ENCODE peak calls at places on chromosomes 4 and X, in four cellular contexts. One of them, this sample, is unnamed.
A peak's percentile ranks its signal among the peaks of the same experiment; 100 is the strongest.

GRCh38 chr4:124212835-124213640 is 499.5 kb downstream of the ANKRD50 start:
- DNase-seq in A549: no peak
- DNase-seq in K562: no peak
- DNase-seq in HepG2: no peak
- DNase-seq in this sample: peak; percentile 62

GRCh38 chr4:129804458-129804981 is 708.6 kb downstream of the C4orf33 start:
- DNase-seq in A549: no peak
- DNase-seq in K562: no peak
- DNase-seq in HepG2: no peak
- DNase-seq in this sample: no peak

GRCh38 chr4:3337811-3338210 is 45.0 kb downstream of the RGS12 start:
- DNase-seq in A549: no peak
- DNase-seq in K562: no peak
- DNase-seq in HepG2: no peak
- DNase-seq in this sample: peak; percentile 51

GRCh38 chr4:173529505-173530325 is at the start of gene HAND2:
- DNase-seq in A549: peak; percentile 52
- DNase-seq in K562: peak; percentile 38
- DNase-seq in HepG2: no peak
- DNase-seq in this sample: no peak

GRCh38 chrX:39678914-39679313 is 418.8 kb downstream of the BCOR start:
- DNase-seq in A549: no peak
- DNase-seq in K562: peak; percentile 30
- DNase-seq in HepG2: no peak
- DNase-seq in this sample: no peak

GRCh38 chr4:114399085-114399484 is 199.5 kb upstream of the UGT8 start:
- DNase-seq in A549: no peak
- DNase-seq in K562: no peak
- DNase-seq in HepG2: no peak
- DNase-seq in this sample: no peak

GRCh38 chr4:40423735-40424134 is 88.6 kb downstream of the CHRNA9 start:
- DNase-seq in A549: peak; percentile 43
- DNase-seq in K562: no peak
- DNase-seq in HepG2: no peak
- DNase-seq in this sample: no peak

GRCh38 chr4:51998837-51999236 is 21.3 kb downstream of the LRRC66 start:
- DNase-seq in A549: no peak
- DNase-seq in K562: no peak
- DNase-seq in HepG2: no peak
- DNase-seq in this sample: no peak

GRCh38 chrX:41922125-41922521 is 1.2 kb downstream of the CASK start:
- DNase-seq in A549: no peak
- DNase-seq in K562: no peak
- DNase-seq in HepG2: no peak
- DNase-seq in this sample: peak; percentile 33

GRCh38 chrX:77450415-77450814 is 3.2 kb downstream of the FGF16 start:
- DNase-seq in A549: no peak
- DNase-seq in K562: no peak
- DNase-seq in HepG2: no peak
- DNase-seq in this sample: no peak

GRCh38 chr4:1961563-1961962 is 47.2 kb downstream of the NELFA start:
- DNase-seq in A549: no peak
- DNase-seq in K562: no peak
- DNase-seq in HepG2: no peak
- DNase-seq in this sample: no peak

GRCh38 chr4:48688953-48689352 is 91.1 kb downstream of the FRYL start:
- DNase-seq in A549: no peak
- DNase-seq in K562: no peak
- DNase-seq in HepG2: no peak
- DNase-seq in this sample: no peak

GRCh38 chr4:181962321-181962720 is 280.9 kb upstream of the TENM3 start:
- DNase-seq in A549: no peak
- DNase-seq in K562: no peak
- DNase-seq in HepG2: no peak
- DNase-seq in this sample: no peak

GRCh38 chr4:175369087-175369486 is 443.0 kb downstream of the GPM6A start:
- DNase-seq in A549: no peak
- DNase-seq in K562: no peak
- DNase-seq in HepG2: no peak
- DNase-seq in this sample: no peak

GRCh38 chr4:17781831-17782287 is 438 bp upstream of the FAM184B start:
- DNase-seq in A549: no peak
- DNase-seq in K562: no peak
- DNase-seq in HepG2: no peak
- DNase-seq in this sample: no peak

GRCh38 chrX:40281341-40282005 is 183.7 kb upstream of the BCOR start:
- DNase-seq in A549: no peak
- DNase-seq in K562: no peak
- DNase-seq in HepG2: no peak
- DNase-seq in this sample: no peak

GRCh38 chr4:162685401-162685800 is 481.3 kb downstream of the NAF1 start:
- DNase-seq in A549: no peak
- DNase-seq in K562: no peak
- DNase-seq in HepG2: no peak
- DNase-seq in this sample: no peak

GRCh38 chrX:149567621-149568417 is 18.1 kb upstream of the HSFX3 start:
- DNase-seq in A549: no peak
- DNase-seq in K562: no peak
- DNase-seq in HepG2: no peak
- DNase-seq in this sample: no peak

GRCh38 chrX:16745659-16746058 is 26.2 kb downstream of the SYAP1 start:
- DNase-seq in A549: no peak
- DNase-seq in K562: no peak
- DNase-seq in HepG2: peak; percentile 73
- DNase-seq in this sample: no peak

GRCh38 chrX:1308476-1308875 is 28.1 kb upstream of the IL3RA start:
- DNase-seq in A549: no peak
- DNase-seq in K562: no peak
- DNase-seq in HepG2: no peak
- DNase-seq in this sample: no peak

GRCh38 chr4:1033840-1034551 is 22.6 kb downstream of the FGFRL1 start:
- DNase-seq in A549: no peak
- DNase-seq in K562: no peak
- DNase-seq in HepG2: no peak
- DNase-seq in this sample: peak; percentile 39

GRCh38 chrX:25976683-25977310 is 161.3 kb upstream of the MAGEB18 start:
- DNase-seq in A549: no peak
- DNase-seq in K562: no peak
- DNase-seq in HepG2: no peak
- DNase-seq in this sample: no peak

GRCh38 chrX:14934423-14934822 is 61.2 kb downstream of the MOSPD2 start:
- DNase-seq in A549: no peak
- DNase-seq in K562: no peak
- DNase-seq in HepG2: no peak
- DNase-seq in this sample: no peak

GRCh38 chrX:115582035-115582870 is 21.3 kb downstream of the PLS3 start:
- DNase-seq in A549: no peak
- DNase-seq in K562: no peak
- DNase-seq in HepG2: no peak
- DNase-seq in this sample: no peak

GRCh38 chr4:76219299-76220055 is 5.9 kb upstream of the SCARB2 start:
- DNase-seq in A549: peak; percentile 23
- DNase-seq in K562: no peak
- DNase-seq in HepG2: peak; percentile 62
- DNase-seq in this sample: no peak

GRCh38 chrX:19593684-19594083 is 78.4 kb upstream of the MAP3K15 start:
- DNase-seq in A549: peak; percentile 36
- DNase-seq in K562: no peak
- DNase-seq in HepG2: peak; percentile 9
- DNase-seq in this sample: peak; percentile 52

GRCh38 chrX:15464704-15465103 is 28.4 kb downstream of the PIR start:
- DNase-seq in A549: no peak
- DNase-seq in K562: no peak
- DNase-seq in HepG2: no peak
- DNase-seq in this sample: no peak

GRCh38 chr4:156420557-156420956 is 466.9 kb upstream of the CTSO start:
- DNase-seq in A549: no peak
- DNase-seq in K562: no peak
- DNase-seq in HepG2: no peak
- DNase-seq in this sample: no peak

GRCh38 chrX:154731881-154732280 is 19.0 kb downstream of the GAB3 start:
- DNase-seq in A549: no peak
- DNase-seq in K562: no peak
- DNase-seq in HepG2: no peak
- DNase-seq in this sample: no peak

GRCh38 chr4:142519342-142519741 is 326.8 kb downstream of the INPP4B start:
- DNase-seq in A549: peak; percentile 37
- DNase-seq in K562: no peak
- DNase-seq in HepG2: no peak
- DNase-seq in this sample: no peak

GRCh38 chr4:100935090-100935489 is 412.2 kb downstream of the PPP3CA start:
- DNase-seq in A549: peak; percentile 35
- DNase-seq in K562: no peak
- DNase-seq in HepG2: no peak
- DNase-seq in this sample: peak; percentile 31

GRCh38 chrX:41737065-41737464 is 13.1 kb downstream of the GPR82 start:
- DNase-seq in A549: no peak
- DNase-seq in K562: peak; percentile 9
- DNase-seq in HepG2: no peak
- DNase-seq in this sample: no peak

GRCh38 chr4:158410272-158410671 is 111.4 kb upstream of the RXFP1 start:
- DNase-seq in A549: peak; percentile 24
- DNase-seq in K562: no peak
- DNase-seq in HepG2: no peak
- DNase-seq in this sample: peak; percentile 23

GRCh38 chr4:29581469-29581868 is 1138.7 kb upstream of the PCDH7 start:
- DNase-seq in A549: no peak
- DNase-seq in K562: no peak
- DNase-seq in HepG2: no peak
- DNase-seq in this sample: peak; percentile 30

GRCh38 chr4:71262161-71262560 is 76.7 kb upstream of the SLC4A4 start:
- DNase-seq in A549: no peak
- DNase-seq in K562: no peak
- DNase-seq in HepG2: no peak
- DNase-seq in this sample: no peak

GRCh38 chr4:123869517-123870282 is 473.1 kb downstream of the SPRY1 start:
- DNase-seq in A549: no peak
- DNase-seq in K562: no peak
- DNase-seq in HepG2: no peak
- DNase-seq in this sample: no peak

GRCh38 chrX:19563746-19564145 is 48.4 kb upstream of the MAP3K15 start:
- DNase-seq in A549: no peak
- DNase-seq in K562: no peak
- DNase-seq in HepG2: no peak
- DNase-seq in this sample: no peak

GRCh38 chr4:67883902-67884301 is at the start of gene TMPRSS11D:
- DNase-seq in A549: no peak
- DNase-seq in K562: no peak
- DNase-seq in HepG2: no peak
- DNase-seq in this sample: no peak
- TF ChIP-seq MYC in A549: no peak
- TF ChIP-seq MYC in K562: no peak
- TF ChIP-seq MYC in HepG2: no peak
- TF ChIP-seq MYC in this sample: no peak

GRCh38 chrX:30865020-30865419 is 24.0 kb downstream of the TAB3 start:
- DNase-seq in A549: peak; percentile 26
- DNase-seq in K562: peak; percentile 30
- DNase-seq in HepG2: peak; percentile 21
- DNase-seq in this sample: no peak
- TF ChIP-seq JUN in A549: no peak
- TF ChIP-seq JUN in K562: no peak
- TF ChIP-seq JUN in HepG2: no peak
- TF ChIP-seq JUN in this sample: no peak

DNA sequence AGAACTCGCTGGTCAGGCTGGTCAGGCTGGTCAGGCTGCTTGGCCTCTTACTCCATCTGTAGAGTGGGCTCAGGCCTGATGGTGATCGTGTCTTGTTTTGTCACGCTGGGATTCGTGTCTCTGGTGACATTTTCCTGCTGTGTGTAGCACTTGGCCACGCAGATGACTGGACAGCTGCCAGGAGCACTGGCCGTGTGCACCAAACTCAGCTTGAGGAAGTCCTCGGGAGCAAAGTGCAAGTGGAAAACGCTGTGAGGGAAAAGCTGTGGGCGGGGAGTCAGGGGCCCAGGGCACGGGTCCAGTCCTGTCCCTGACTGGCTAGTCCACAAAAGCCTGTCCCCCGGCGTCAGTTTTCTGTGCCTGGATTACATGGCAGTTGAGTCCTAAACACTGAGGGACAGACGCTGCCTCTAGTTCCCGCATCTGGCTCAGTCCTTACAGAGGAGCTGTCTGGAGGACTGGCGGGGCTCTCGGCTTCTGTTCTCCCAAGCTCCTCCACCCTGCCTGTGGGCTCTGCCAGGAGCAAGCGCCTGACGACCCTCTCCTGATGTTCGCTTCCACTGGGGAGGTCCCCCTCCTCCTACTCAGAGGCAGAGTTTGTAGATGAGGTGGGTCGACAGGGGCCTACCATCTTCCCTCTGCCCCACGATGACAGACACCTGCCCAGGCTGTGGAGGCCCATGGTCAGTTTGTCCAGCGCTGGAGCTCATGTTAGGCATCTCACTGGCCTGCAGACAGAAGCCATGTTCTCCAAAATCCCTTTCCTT is 35.9 kb upstream of the GRPEL1 start:
- DNase-seq in A549: peak; percentile 51
- DNase-seq in K562: no peak
- DNase-seq in HepG2: peak; percentile 86
- DNase-seq in this sample: peak; percentile 52
- TF ChIP-seq MYC in A549: no peak
- TF ChIP-seq MYC in K562: no peak
- TF ChIP-seq MYC in HepG2: peak; percentile 72
- TF ChIP-seq MYC in this sample: no peak

DNA sequence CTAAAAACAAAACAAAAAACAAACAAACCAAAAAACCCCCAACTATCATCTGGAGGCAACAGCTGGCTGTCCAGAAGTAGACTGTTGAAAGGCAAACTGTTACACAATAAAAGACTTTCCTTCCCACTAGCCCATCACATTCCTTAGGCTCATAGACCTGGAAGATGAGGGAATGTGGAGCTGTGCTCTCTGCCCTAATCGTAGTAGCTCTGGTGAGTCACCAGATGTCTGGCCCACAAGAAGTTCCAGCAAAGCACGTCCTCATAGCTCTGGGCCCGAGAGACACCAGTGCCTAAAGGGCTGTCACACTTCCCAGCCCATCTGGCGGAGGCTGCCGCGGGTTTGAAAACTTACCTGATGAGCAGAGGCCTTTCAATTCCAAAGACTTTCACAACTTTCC is 81.7 kb upstream of the STOX2 start:
- DNase-seq in A549: peak; percentile 31
- DNase-seq in K562: no peak
- DNase-seq in HepG2: no peak
- DNase-seq in this sample: no peak
- TF ChIP-seq JUN in A549: no peak
- TF ChIP-seq JUN in K562: no peak
- TF ChIP-seq JUN in HepG2: no peak
- TF ChIP-seq JUN in this sample: no peak

DNA sequence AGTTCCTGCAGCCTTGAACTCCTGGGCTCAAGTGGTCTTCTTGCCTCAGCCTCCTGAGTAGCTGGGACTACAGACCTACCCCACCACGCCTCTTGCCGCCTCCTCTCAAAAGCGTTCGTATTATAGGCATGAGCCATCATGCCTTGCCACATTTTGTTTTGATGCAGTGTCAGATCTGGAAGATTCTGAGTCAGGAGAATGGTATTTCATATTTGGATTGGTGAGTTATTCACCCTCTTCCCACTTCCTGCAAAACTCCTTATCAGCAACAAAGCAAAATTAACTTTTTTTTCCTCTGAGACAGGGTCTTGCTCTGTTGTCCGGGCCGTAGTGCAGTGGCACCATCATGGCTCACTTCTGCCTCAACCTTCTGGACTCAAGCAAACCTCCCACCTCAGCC is 29.6 kb downstream of the REST start:
- DNase-seq in A549: peak; percentile 29
- DNase-seq in K562: no peak
- DNase-seq in HepG2: no peak
- DNase-seq in this sample: peak; percentile 82
- TF ChIP-seq MYC in A549: no peak
- TF ChIP-seq MYC in K562: no peak
- TF ChIP-seq MYC in HepG2: no peak
- TF ChIP-seq MYC in this sample: no peak